ENCODE peak calls at places on chromosomes 7 and 10, in four cellular contexts. One of them, this sample, is unnamed.

GRCh38 chr7:102101111-102101551 is 185.5 kb upstream of the SH2B2 start:
- DNase-seq in psoas muscle: no peak
- DNase-seq in stimulated activated naive B cell treated with anti-CD40 and anti-IgM and Interleukin-4, amounts not matched to agents 10 μg/mL and 1 μg/mL and 100 μg/mL, for 72 hours: no peak
- DNase-seq in amniotic stem cell: no peak
- DNase-seq in this sample: no peak

GRCh38 chr7:38232475-38233366 is 40.7 kb downstream of the TARP start:
- DNase-seq in psoas muscle: no peak
- DNase-seq in stimulated activated naive B cell treated with anti-CD40 and anti-IgM and Interleukin-4, amounts not matched to agents 10 μg/mL and 1 μg/mL and 100 μg/mL, for 72 hours: peak; percentile 29
- DNase-seq in amniotic stem cell: no peak
- DNase-seq in this sample: peak; percentile 37

GRCh38 chr7:81669476-81670105 is 100.3 kb downstream of the HGF start:
- DNase-seq in psoas muscle: no peak
- DNase-seq in stimulated activated naive B cell treated with anti-CD40 and anti-IgM and Interleukin-4, amounts not matched to agents 10 μg/mL and 1 μg/mL and 100 μg/mL, for 72 hours: no peak
- DNase-seq in amniotic stem cell: no peak
- DNase-seq in this sample: no peak

GRCh38 chr10:86943316-86944030 is 13.9 kb downstream of the MMRN2 start:
- DNase-seq in psoas muscle: no peak
- DNase-seq in stimulated activated naive B cell treated with anti-CD40 and anti-IgM and Interleukin-4, amounts not matched to agents 10 μg/mL and 1 μg/mL and 100 μg/mL, for 72 hours: no peak
- DNase-seq in amniotic stem cell: no peak
- DNase-seq in this sample: no peak

GRCh38 chr7:31316876-31317275 is 23.6 kb downstream of the NEUROD6 start:
- DNase-seq in psoas muscle: no peak
- DNase-seq in stimulated activated naive B cell treated with anti-CD40 and anti-IgM and Interleukin-4, amounts not matched to agents 10 μg/mL and 1 μg/mL and 100 μg/mL, for 72 hours: no peak
- DNase-seq in amniotic stem cell: no peak
- DNase-seq in this sample: no peak

GRCh38 chr10:121956111-121957061 is 18.6 kb downstream of the NSMCE4A start:
- DNase-seq in psoas muscle: no peak
- DNase-seq in stimulated activated naive B cell treated with anti-CD40 and anti-IgM and Interleukin-4, amounts not matched to agents 10 μg/mL and 1 μg/mL and 100 μg/mL, for 72 hours: no peak
- DNase-seq in amniotic stem cell: no peak
- DNase-seq in this sample: peak; percentile 17

GRCh38 chr10:29859521-29860130 is 199.8 kb downstream of the JCAD start:
- DNase-seq in psoas muscle: no peak
- DNase-seq in stimulated activated naive B cell treated with anti-CD40 and anti-IgM and Interleukin-4, amounts not matched to agents 10 μg/mL and 1 μg/mL and 100 μg/mL, for 72 hours: no peak
- DNase-seq in amniotic stem cell: no peak
- DNase-seq in this sample: peak; percentile 81

GRCh38 chr7:94907026-94907419 is 371 bp upstream of the PPP1R9A start:
- DNase-seq in psoas muscle: no peak
- DNase-seq in stimulated activated naive B cell treated with anti-CD40 and anti-IgM and Interleukin-4, amounts not matched to agents 10 μg/mL and 1 μg/mL and 100 μg/mL, for 72 hours: no peak
- DNase-seq in amniotic stem cell: no peak
- DNase-seq in this sample: no peak

GRCh38 chr10:26519803-26520202 is 81.7 kb downstream of the APBB1IP start:
- DNase-seq in psoas muscle: no peak
- DNase-seq in stimulated activated naive B cell treated with anti-CD40 and anti-IgM and Interleukin-4, amounts not matched to agents 10 μg/mL and 1 μg/mL and 100 μg/mL, for 72 hours: no peak
- DNase-seq in amniotic stem cell: no peak
- DNase-seq in this sample: no peak

This sample was measured in RPMI7951.